ENCODE peak calls at places on chromosomes 4 and X, in eight cellular contexts. One of them, this sample, is unnamed. For H3K9me3 and H3K27me3, the result is how much of the 10 kb centered on the place peaks cover.

GRCh38 chr4:103934178-103934789 is 214.5 kb upstream of the TACR3 start:
- DNase-seq in SK-N-SH: peak
- DNase-seq in H9: no peak
- DNase-seq in IMR-90: peak
- DNase-seq in neuronal stem cell: peak
- DNase-seq in fibroblast of lung: peak
- DNase-seq in neural progenitor cell: peak
- DNase-seq in Karpas-422: peak
- DNase-seq in this sample: peak

GRCh38 chrX:21398424-21398823 is 24.2 kb downstream of the CNKSR2 start:
- DNase-seq in neural progenitor cell: no peak
- DNase-seq in neuronal stem cell: no peak
- DNase-seq in Karpas-422: no peak
- DNase-seq in SK-N-SH: no peak
- DNase-seq in H9: no peak
- DNase-seq in fibroblast of lung: no peak
- DNase-seq in IMR-90: no peak
- DNase-seq in this sample: no peak

GRCh38 chrX:133991814-133992213 is 6.4 kb upstream of the GPC3 start:
- DNase-seq in IMR-90: no peak
- DNase-seq in fibroblast of lung: no peak
- DNase-seq in Karpas-422: no peak
- DNase-seq in SK-N-SH: no peak
- DNase-seq in H9: no peak
- DNase-seq in neural progenitor cell: no peak
- DNase-seq in neuronal stem cell: no peak
- DNase-seq in this sample: no peak

GRCh38 chrX:18900401-18900976 is 83.4 kb downstream of the PHKA2 start:
- DNase-seq in IMR-90: no peak
- DNase-seq in neural progenitor cell: no peak
- DNase-seq in neuronal stem cell: no peak
- DNase-seq in SK-N-SH: no peak
- DNase-seq in Karpas-422: no peak
- DNase-seq in H9: no peak
- DNase-seq in fibroblast of lung: no peak
- DNase-seq in this sample: no peak

GRCh38 chr4:121582296-121582695 is 114.5 kb downstream of the ANXA5 start:
- DNase-seq in H9: no peak
- DNase-seq in Karpas-422: no peak
- DNase-seq in IMR-90: no peak
- DNase-seq in neural progenitor cell: no peak
- DNase-seq in SK-N-SH: no peak
- DNase-seq in fibroblast of lung: no peak
- DNase-seq in neuronal stem cell: no peak
- DNase-seq in this sample: no peak

GRCh38 chr4:78766026-78766425 is 10.1 kb upstream of the BMP2K start:
- DNase-seq in neural progenitor cell: no peak
- DNase-seq in H9: no peak
- DNase-seq in IMR-90: peak
- DNase-seq in Karpas-422: no peak
- DNase-seq in SK-N-SH: no peak
- DNase-seq in neuronal stem cell: no peak
- DNase-seq in fibroblast of lung: peak
- DNase-seq in this sample: peak

GRCh38 chr4:53364624-53365023 is 1.2 kb downstream of the SCFD2 start:
- DNase-seq in SK-N-SH: no peak
- DNase-seq in fibroblast of lung: no peak
- DNase-seq in neuronal stem cell: no peak
- DNase-seq in neural progenitor cell: no peak
- DNase-seq in Karpas-422: no peak
- DNase-seq in H9: no peak
- DNase-seq in IMR-90: no peak
- DNase-seq in this sample: no peak

GRCh38 chrX:123830309-123830708 is 29.5 kb upstream of the XIAP start:
- DNase-seq in fibroblast of lung: no peak
- DNase-seq in neural progenitor cell: no peak
- DNase-seq in SK-N-SH: no peak
- DNase-seq in neuronal stem cell: no peak
- DNase-seq in Karpas-422: peak
- DNase-seq in IMR-90: no peak
- DNase-seq in H9: no peak
- DNase-seq in this sample: no peak

GRCh38 chrX:80876877-80877276 is 67.2 kb upstream of the BRWD3 start:
- DNase-seq in Karpas-422: peak
- DNase-seq in neuronal stem cell: peak
- DNase-seq in SK-N-SH: peak
- DNase-seq in IMR-90: peak
- DNase-seq in H9: no peak
- DNase-seq in fibroblast of lung: peak
- DNase-seq in neural progenitor cell: peak
- DNase-seq in this sample: peak

GRCh38 chr4:98447648-98448047 is 186.5 kb downstream of the RAP1GDS1 start:
- DNase-seq in IMR-90: no peak
- DNase-seq in neuronal stem cell: no peak
- DNase-seq in Karpas-422: peak
- DNase-seq in fibroblast of lung: no peak
- DNase-seq in neural progenitor cell: no peak
- DNase-seq in SK-N-SH: no peak
- DNase-seq in H9: no peak
- DNase-seq in this sample: no peak

GRCh38 chr4:124290678-124291077 is 421.9 kb downstream of the ANKRD50 start:
- DNase-seq in neural progenitor cell: no peak
- DNase-seq in Karpas-422: no peak
- DNase-seq in H9: no peak
- DNase-seq in neuronal stem cell: no peak
- DNase-seq in IMR-90: no peak
- DNase-seq in SK-N-SH: no peak
- DNase-seq in fibroblast of lung: no peak
- DNase-seq in this sample: no peak

GRCh38 chr4:158914178-158914577 is 145.4 kb downstream of the FNIP2 start:
- DNase-seq in neural progenitor cell: no peak
- DNase-seq in IMR-90: peak
- DNase-seq in fibroblast of lung: peak
- DNase-seq in neuronal stem cell: no peak
- DNase-seq in Karpas-422: no peak
- DNase-seq in H9: no peak
- DNase-seq in SK-N-SH: no peak
- DNase-seq in this sample: peak

GRCh38 chr4:183546376-183546775 is 41.5 kb downstream of the ING2 start:
- DNase-seq in neural progenitor cell: no peak
- DNase-seq in H9: no peak
- DNase-seq in Karpas-422: no peak
- DNase-seq in SK-N-SH: no peak
- DNase-seq in neuronal stem cell: no peak
- DNase-seq in fibroblast of lung: no peak
- DNase-seq in IMR-90: no peak
- DNase-seq in this sample: no peak

GRCh38 chr4:180058731-180059215 is 2184.4 kb upstream of the TENM3 start:
- DNase-seq in IMR-90: peak
- DNase-seq in H9: peak
- DNase-seq in neural progenitor cell: peak
- DNase-seq in Karpas-422: no peak
- DNase-seq in neuronal stem cell: peak
- DNase-seq in fibroblast of lung: peak
- DNase-seq in SK-N-SH: peak
- DNase-seq in this sample: peak

GRCh38 chr4:7554885-7555284 is 120.2 kb upstream of the PSAPL1 start:
- DNase-seq in H9: no peak
- DNase-seq in SK-N-SH: no peak
- DNase-seq in neural progenitor cell: no peak
- DNase-seq in neuronal stem cell: no peak
- DNase-seq in Karpas-422: no peak
- DNase-seq in IMR-90: no peak
- DNase-seq in fibroblast of lung: no peak
- DNase-seq in this sample: no peak

GRCh38 chrX:133375558-133376340 is 39.5 kb downstream of the GPC4 start:
- DNase-seq in H9: no peak
- DNase-seq in IMR-90: no peak
- DNase-seq in fibroblast of lung: no peak
- DNase-seq in neuronal stem cell: no peak
- DNase-seq in Karpas-422: no peak
- DNase-seq in SK-N-SH: peak
- DNase-seq in neural progenitor cell: peak
- DNase-seq in this sample: peak

GRCh38 chr4:84965558-84966381 is 720 bp downstream of the WDFY3 start:
- DNase-seq in fibroblast of lung: no peak
- DNase-seq in SK-N-SH: peak
- DNase-seq in H9: peak
- DNase-seq in IMR-90: peak
- DNase-seq in Karpas-422: no peak
- DNase-seq in neural progenitor cell: peak
- DNase-seq in neuronal stem cell: peak
- DNase-seq in this sample: peak

GRCh38 chr4:22573198-22573597 is 57.3 kb upstream of the ADGRA3 start:
- DNase-seq in fibroblast of lung: peak
- DNase-seq in neuronal stem cell: no peak
- DNase-seq in SK-N-SH: no peak
- DNase-seq in Karpas-422: no peak
- DNase-seq in IMR-90: no peak
- DNase-seq in H9: no peak
- DNase-seq in neural progenitor cell: no peak
- DNase-seq in this sample: peak

GRCh38 chrX:78652971-78653822 is 5.9 kb downstream of the RTL3 start:
- DNase-seq in SK-N-SH: no peak
- DNase-seq in fibroblast of lung: peak
- DNase-seq in Karpas-422: no peak
- DNase-seq in neural progenitor cell: no peak
- DNase-seq in H9: no peak
- DNase-seq in neuronal stem cell: no peak
- DNase-seq in IMR-90: peak
- DNase-seq in this sample: peak

GRCh38 chr4:102627831-102628523 is 126.8 kb downstream of the NFKB1 start:
- DNase-seq in SK-N-SH: no peak
- DNase-seq in fibroblast of lung: peak
- DNase-seq in Karpas-422: no peak
- DNase-seq in H9: no peak
- DNase-seq in neural progenitor cell: no peak
- DNase-seq in IMR-90: peak
- DNase-seq in neuronal stem cell: no peak
- DNase-seq in this sample: peak

GRCh38 chr4:187929024-187929423 is 66.5 kb upstream of the ZFP42 start:
- DNase-seq in fibroblast of lung: no peak
- DNase-seq in H9: peak
- DNase-seq in IMR-90: no peak
- DNase-seq in Karpas-422: peak
- DNase-seq in neural progenitor cell: peak
- DNase-seq in SK-N-SH: peak
- DNase-seq in neuronal stem cell: no peak
- DNase-seq in this sample: no peak

DNA sequence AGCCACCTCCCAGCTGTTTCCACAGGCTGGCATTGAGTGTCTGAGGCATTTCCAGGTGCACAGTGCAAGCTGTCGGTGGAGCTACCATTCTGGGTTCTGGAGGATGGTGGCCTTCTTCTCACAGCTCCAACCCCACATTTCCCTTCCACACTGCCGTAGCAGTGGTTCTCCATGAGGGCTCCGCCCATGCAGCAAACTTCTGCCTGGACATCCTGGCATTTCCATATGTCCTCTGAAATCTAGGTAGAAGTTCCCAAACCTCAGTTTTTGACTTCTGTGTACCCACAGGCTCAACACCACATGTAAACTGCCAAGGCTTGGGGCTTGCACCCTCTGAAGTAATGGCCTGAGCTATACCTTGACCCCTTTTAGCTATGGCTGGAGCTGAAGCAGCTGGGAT is 10.3 kb upstream of the FRMPD4 start:
- DNase-seq in Karpas-422: no peak
- DNase-seq in IMR-90: no peak
- DNase-seq in fibroblast of lung: no peak
- DNase-seq in neural progenitor cell: no peak
- DNase-seq in SK-N-SH: no peak
- DNase-seq in neuronal stem cell: no peak
- DNase-seq in H9: no peak
- DNase-seq in this sample: no peak
- H3K9me3 ChIP-seq in Karpas-422: under half
- H3K9me3 ChIP-seq in IMR-90: under half
- H3K9me3 ChIP-seq in fibroblast of lung: under half
- H3K9me3 ChIP-seq in neural progenitor cell: under half
- H3K9me3 ChIP-seq in SK-N-SH: under half
- H3K9me3 ChIP-seq in neuronal stem cell: under half
- H3K9me3 ChIP-seq in H9: under half
- H3K9me3 ChIP-seq in this sample: under half

DNA sequence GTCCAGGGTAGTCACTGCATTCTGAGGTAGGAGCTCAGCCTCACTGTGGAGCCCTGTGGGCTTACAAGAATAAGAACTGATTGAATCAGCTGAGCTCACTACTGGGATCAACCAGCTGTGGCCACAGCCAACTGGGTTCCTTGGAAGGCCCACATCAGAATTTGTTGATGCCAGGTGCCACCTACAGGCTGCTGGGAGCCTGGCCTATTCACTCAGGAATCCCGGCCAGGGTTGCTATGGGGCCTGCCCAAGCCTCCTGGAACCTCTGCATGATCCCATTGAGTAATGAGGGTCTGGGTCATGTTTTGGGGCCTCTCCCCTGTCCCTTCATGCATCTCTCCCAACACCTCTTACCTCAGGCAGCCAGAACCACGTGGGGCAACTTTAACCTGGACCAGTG is 53.9 kb upstream of the KIAA1210 start:
- DNase-seq in SK-N-SH: no peak
- DNase-seq in IMR-90: no peak
- DNase-seq in neuronal stem cell: no peak
- DNase-seq in fibroblast of lung: no peak
- DNase-seq in neural progenitor cell: peak
- DNase-seq in H9: peak
- DNase-seq in Karpas-422: no peak
- DNase-seq in this sample: no peak
- H3K9ac ChIP-seq in SK-N-SH: no peak
- H3K9ac ChIP-seq in IMR-90: no peak
- H3K9ac ChIP-seq in neuronal stem cell: no peak
- H3K9ac ChIP-seq in fibroblast of lung: no peak
- H3K9ac ChIP-seq in neural progenitor cell: no peak
- H3K9ac ChIP-seq in H9: no peak
- H3K9ac ChIP-seq in Karpas-422: no peak
- H3K9ac ChIP-seq in this sample: no peak

GRCh38 chr4:5893591-5893990 is 705 bp upstream of the CRMP1 start:
- DNase-seq in Karpas-422: peak
- DNase-seq in fibroblast of lung: no peak
- DNase-seq in H9: no peak
- DNase-seq in neural progenitor cell: no peak
- DNase-seq in neuronal stem cell: no peak
- DNase-seq in SK-N-SH: no peak
- DNase-seq in IMR-90: no peak
- DNase-seq in this sample: no peak
- H3K27me3 ChIP-seq in Karpas-422: under half
- H3K27me3 ChIP-seq in fibroblast of lung: under half
- H3K27me3 ChIP-seq in H9: under half
- H3K27me3 ChIP-seq in neural progenitor cell: half or more
- H3K27me3 ChIP-seq in neuronal stem cell: under half
- H3K27me3 ChIP-seq in SK-N-SH: under half
- H3K27me3 ChIP-seq in IMR-90: half or more
- H3K27me3 ChIP-seq in this sample: half or more

GRCh38 chr4:173522874-173523395 is 7.1 kb downstream of the HAND2 start:
- DNase-seq in fibroblast of lung: no peak
- DNase-seq in SK-N-SH: no peak
- DNase-seq in IMR-90: no peak
- DNase-seq in neuronal stem cell: no peak
- DNase-seq in neural progenitor cell: no peak
- DNase-seq in H9: no peak
- DNase-seq in Karpas-422: no peak
- DNase-seq in this sample: peak
- H3K9me3 ChIP-seq in fibroblast of lung: under half
- H3K9me3 ChIP-seq in SK-N-SH: under half
- H3K9me3 ChIP-seq in IMR-90: under half
- H3K9me3 ChIP-seq in neuronal stem cell: under half
- H3K9me3 ChIP-seq in neural progenitor cell: under half
- H3K9me3 ChIP-seq in H9: under half
- H3K9me3 ChIP-seq in Karpas-422: under half
- H3K9me3 ChIP-seq in this sample: under half